ENCODE peak calls at places on chromosome 16, in eight cellular contexts. F is type B pancreatic cell, O is mesothelial cell of epicardium, I is cardiac fibroblast, X is lung, A is fibroblast of mammary gland, P is GM13977, W is RWPE1. H is an unnamed sample.

GRCh38 chr16:13110124-13110796 is 208.9 kb downstream of the SHISA9 start:
- DNase-seq in W (peak; percentile 32), F (no peak), X (no peak), O (no peak), A (peak; percentile 75), I (peak; percentile 35), P (no peak), H (no peak)

GRCh38 chr16:79349803-79350202 is 250.7 kb downstream of the MAF start:
- DNase-seq in P (no peak), W (no peak), I (no peak), X (no peak), O (no peak), F (no peak), A (no peak), H (no peak)

GRCh38 chr16:67537270-67537635 is 8.6 kb downstream of the RIPOR1 start:
- DNase-seq in F (no peak), I (peak; percentile 51), P (peak; percentile 76), O (peak; percentile 61), X (peak; percentile 64), A (peak; percentile 30), W (peak; percentile 64), H (peak; percentile 45)

GRCh38 chr16:24253192-24253591 is 2.9 kb upstream of the CACNG3 start:
- DNase-seq in W (peak; percentile 56), X (no peak), F (no peak), I (peak; percentile 45), O (peak; percentile 38), P (peak; percentile 79), A (peak; percentile 26), H (peak; percentile 39)

GRCh38 chr16:11530171-11530940 is 56.4 kb downstream of the LITAF start:
- DNase-seq in F (no peak), P (no peak), I (no peak), A (no peak), O (no peak), X (no peak), W (peak; percentile 24), H (no peak)

GRCh38 chr16:21598676-21599157 is 660 bp upstream of the METTL9 start:
- DNase-seq in W (no peak), I (no peak), F (no peak), P (no peak), A (no peak), O (peak; percentile 60), X (no peak), H (no peak)

GRCh38 chr16:17328971-17329370 is 141.8 kb downstream of the XYLT1 start:
- DNase-seq in W (no peak), A (peak; percentile 75), P (no peak), F (no peak), I (no peak), X (no peak), O (no peak), H (no peak)

GRCh38 chr16:73384561-73384960 is 336.6 kb upstream of the ZFHX3 start:
- DNase-seq in F (no peak), O (no peak), P (no peak), I (no peak), X (no peak), W (no peak), A (no peak), H (no peak)

GRCh38 chr16:1082952-1083675 is 10.6 kb downstream of the SSTR5 start:
- DNase-seq in F (no peak), I (no peak), X (no peak), O (no peak), A (no peak), W (peak; percentile 64), P (no peak), H (peak; percentile 18)

GRCh38 chr16:58094026-58094425 is 35.2 kb downstream of the CFAP20 start:
- DNase-seq in A (no peak), W (no peak), I (no peak), F (no peak), X (no peak), O (no peak), P (no peak), H (no peak)

GRCh38 chr16:4870138-4870671 is 22.9 kb downstream of the UBN1 start:
- DNase-seq in I (no peak), O (no peak), F (no peak), W (no peak), P (no peak), X (peak; percentile 73), A (no peak), H (no peak)

GRCh38 chr16:15653227-15653626 is 3.2 kb downstream of the NDE1 start:
- DNase-seq in F (no peak), W (peak; percentile 59), A (peak; percentile 92), X (no peak), P (no peak), I (peak; percentile 80), O (no peak), H (peak; percentile 29)

GRCh38 chr16:84598391-84598750 is 19.5 kb downstream of the COTL1 start:
- DNase-seq in F (no peak), X (no peak), P (no peak), I (no peak), W (no peak), A (no peak), O (no peak), H (peak; percentile 48)

DNA sequence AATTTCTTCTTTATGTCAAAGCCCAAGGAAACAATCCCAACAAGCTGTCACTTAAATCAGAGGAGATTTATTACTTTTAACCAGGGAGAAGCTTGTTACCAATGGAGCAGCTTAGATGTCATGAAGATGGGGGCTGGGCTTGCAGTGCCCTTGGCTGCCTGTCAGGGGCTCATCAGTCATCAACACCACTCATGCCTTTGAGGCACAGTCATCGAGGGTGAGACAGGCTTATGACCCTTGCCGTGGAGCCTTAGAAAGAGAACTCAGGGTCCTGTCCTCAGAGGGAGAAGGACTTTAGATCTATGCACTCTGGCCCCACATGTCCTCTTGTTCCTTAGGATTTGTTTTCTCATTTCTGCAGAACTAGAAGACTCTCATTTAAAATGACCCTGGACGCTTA is 318.3 kb downstream of the CBLN1 start:
- DNase-seq in I (no peak), W (peak; percentile 64), P (no peak), F (no peak), O (no peak), X (no peak), A (peak; percentile 83), H (no peak)
- TF ChIP-seq CTCF in I (no peak), W (no peak), P (no peak), F (no peak), O (no peak), X (no peak), A (no peak), H (no peak)

GRCh38 chr16:66197668-66198278 is 168.7 kb upstream of the CDH5 start:
- DNase-seq in X (peak; percentile 4), P (no peak), O (no peak), W (no peak), A (no peak), F (no peak), I (no peak), H (no peak)

GRCh38 chr16:66198641-66199040 is 167.8 kb upstream of the CDH5 start:
- DNase-seq in W (no peak), I (peak; percentile 4), X (no peak), O (no peak), A (no peak), P (no peak), F (no peak), H (no peak)

GRCh38 chr16:66203476-66203875 is 163.0 kb upstream of the CDH5 start:
- DNase-seq in I (no peak), O (no peak), X (peak; percentile 18), A (no peak), P (no peak), F (no peak), W (no peak), H (no peak)

GRCh38 chr16:66196770-66197169 is 169.7 kb upstream of the CDH5 start:
- DNase-seq in O (no peak), P (no peak), X (peak; percentile 18), I (no peak), F (no peak), A (no peak), W (no peak), H (no peak)

DNA sequence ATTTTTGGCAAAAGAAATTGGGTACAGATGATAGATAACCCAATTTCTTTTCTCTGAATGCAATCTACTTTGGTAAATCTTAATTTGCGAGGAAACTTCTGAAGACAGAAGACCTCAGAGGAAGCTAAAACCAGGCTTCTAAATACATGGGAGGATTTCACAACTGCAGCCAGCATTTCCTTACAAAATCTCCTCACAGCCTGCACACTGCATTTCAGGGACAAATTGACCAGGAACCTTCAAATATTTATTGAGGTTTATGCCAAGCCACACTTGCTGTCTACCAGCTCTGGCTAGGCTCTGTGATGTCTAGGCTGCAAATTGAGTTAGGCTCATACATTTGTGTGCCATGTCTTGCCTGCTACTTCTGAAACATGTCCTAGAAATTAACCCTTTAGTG is 167.3 kb upstream of the CDH5 start:
- DNase-seq in F (no peak), O (no peak), X (peak; percentile 18), W (no peak), I (peak; percentile 19), A (peak; percentile 42), P (no peak), H (no peak)
- TF ChIP-seq CTCF in F (no peak), O (no peak), X (no peak), W (no peak), I (no peak), A (no peak), P (no peak), H (no peak)

DNA sequence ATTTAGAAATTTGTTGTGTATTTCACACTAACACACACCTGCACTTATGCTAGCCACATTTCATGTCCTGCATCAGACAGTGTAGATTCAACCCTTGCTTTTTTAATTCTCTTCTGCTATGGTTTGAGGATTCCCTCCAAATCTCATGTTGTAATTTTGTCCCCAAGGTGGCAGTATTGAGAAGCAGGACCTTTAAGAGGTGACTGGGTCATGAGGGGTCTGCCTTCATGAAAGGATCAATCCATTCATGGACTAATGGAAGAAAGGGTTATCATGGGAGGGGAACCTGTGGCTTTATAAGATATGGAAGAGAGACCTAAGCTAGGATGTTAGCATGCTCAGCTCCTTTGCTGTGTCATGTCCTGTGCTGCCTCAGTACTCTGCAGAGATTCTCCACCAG is 1032.2 kb downstream of the CDH11 start:
- DNase-seq in F (no peak), P (no peak), W (no peak), X (no peak), I (peak; percentile 60), A (peak; percentile 36), O (no peak), H (no peak)
- TF ChIP-seq CTCF in F (peak; percentile 69), P (peak; percentile 28), W (peak; percentile 41), X (peak; percentile 10), I (peak; percentile 61), A (peak; percentile 66), O (no peak), H (peak; percentile 71)

GRCh38 chr16:6360641-6361040 is 972.0 kb upstream of the RBFOX1 start:
- DNase-seq in W (no peak), X (no peak), F (no peak), I (no peak), A (no peak), O (no peak), P (no peak), H (no peak)
- TF ChIP-seq CTCF in W (no peak), X (no peak), F (peak; percentile 57), I (no peak), A (no peak), O (peak; percentile 46), P (no peak), H (peak; percentile 42)